ENCODE peak calls at places on chromosome 15, in ten cellular contexts. One of them, this sample, is unnamed.

GRCh38 chr15:87878161-87878560 is 378.4 kb downstream of the NTRK3 start:
- DNase-seq in stimulated activated CD4-positive, alpha-beta T cell treated with anti-CD3 and anti-CD28 coated beads, Interleukin-15, amount 100 ng/mL, for 24 hours: no peak
- DNase-seq in activated naive CD4-positive, alpha-beta T cell: no peak
- DNase-seq in MV-4-11: no peak
- DNase-seq in CD4-positive, alpha-beta T cell: no peak
- DNase-seq in fibroblast of pulmonary artery: no peak
- DNase-seq in EH: peak
- DNase-seq in stimulated activated CD8-positive, alpha-beta memory T cell treated with anti-CD3 and anti-CD28 coated beads, Interleukin-12 subunit alpha, Interleukin-12 subunit beta, amount 100 ng/mL, for 1 hour: no peak
- DNase-seq in substantia nigra: no peak
- DNase-seq in central memory CD4-positive, alpha-beta T cell: no peak
- DNase-seq in this sample: no peak

GRCh38 chr15:40929730-40930429 is 740 bp downstream of the DLL4 start:
- DNase-seq in stimulated activated CD4-positive, alpha-beta T cell treated with anti-CD3 and anti-CD28 coated beads, Interleukin-15, amount 100 ng/mL, for 24 hours: peak
- DNase-seq in activated naive CD4-positive, alpha-beta T cell: no peak
- DNase-seq in MV-4-11: no peak
- DNase-seq in CD4-positive, alpha-beta T cell: no peak
- DNase-seq in fibroblast of pulmonary artery: peak
- DNase-seq in EH: peak
- DNase-seq in stimulated activated CD8-positive, alpha-beta memory T cell treated with anti-CD3 and anti-CD28 coated beads, Interleukin-12 subunit alpha, Interleukin-12 subunit beta, amount 100 ng/mL, for 1 hour: no peak
- DNase-seq in substantia nigra: no peak
- DNase-seq in central memory CD4-positive, alpha-beta T cell: no peak
- DNase-seq in this sample: no peak

GRCh38 chr15:70059476-70060213 is 38.1 kb downstream of the TLE3 start:
- DNase-seq in stimulated activated CD4-positive, alpha-beta T cell treated with anti-CD3 and anti-CD28 coated beads, Interleukin-15, amount 100 ng/mL, for 24 hours: no peak
- DNase-seq in activated naive CD4-positive, alpha-beta T cell: no peak
- DNase-seq in MV-4-11: no peak
- DNase-seq in CD4-positive, alpha-beta T cell: no peak
- DNase-seq in fibroblast of pulmonary artery: no peak
- DNase-seq in EH: no peak
- DNase-seq in stimulated activated CD8-positive, alpha-beta memory T cell treated with anti-CD3 and anti-CD28 coated beads, Interleukin-12 subunit alpha, Interleukin-12 subunit beta, amount 100 ng/mL, for 1 hour: no peak
- DNase-seq in substantia nigra: no peak
- DNase-seq in central memory CD4-positive, alpha-beta T cell: no peak
- DNase-seq in this sample: no peak

GRCh38 chr15:65829150-65829764 is 37.2 kb upstream of the DENND4A start:
- DNase-seq in stimulated activated CD4-positive, alpha-beta T cell treated with anti-CD3 and anti-CD28 coated beads, Interleukin-15, amount 100 ng/mL, for 24 hours: no peak
- DNase-seq in activated naive CD4-positive, alpha-beta T cell: no peak
- DNase-seq in MV-4-11: no peak
- DNase-seq in CD4-positive, alpha-beta T cell: no peak
- DNase-seq in fibroblast of pulmonary artery: peak
- DNase-seq in EH: peak
- DNase-seq in stimulated activated CD8-positive, alpha-beta memory T cell treated with anti-CD3 and anti-CD28 coated beads, Interleukin-12 subunit alpha, Interleukin-12 subunit beta, amount 100 ng/mL, for 1 hour: no peak
- DNase-seq in substantia nigra: no peak
- DNase-seq in central memory CD4-positive, alpha-beta T cell: peak
- DNase-seq in this sample: no peak

GRCh38 chr15:40183636-40184463 is 23.0 kb downstream of the BUB1B start:
- DNase-seq in stimulated activated CD4-positive, alpha-beta T cell treated with anti-CD3 and anti-CD28 coated beads, Interleukin-15, amount 100 ng/mL, for 24 hours: no peak
- DNase-seq in activated naive CD4-positive, alpha-beta T cell: no peak
- DNase-seq in MV-4-11: no peak
- DNase-seq in CD4-positive, alpha-beta T cell: no peak
- DNase-seq in fibroblast of pulmonary artery: no peak
- DNase-seq in EH: no peak
- DNase-seq in stimulated activated CD8-positive, alpha-beta memory T cell treated with anti-CD3 and anti-CD28 coated beads, Interleukin-12 subunit alpha, Interleukin-12 subunit beta, amount 100 ng/mL, for 1 hour: no peak
- DNase-seq in substantia nigra: no peak
- DNase-seq in central memory CD4-positive, alpha-beta T cell: no peak
- DNase-seq in this sample: no peak

GRCh38 chr15:57298204-57298603 is 78.1 kb upstream of the CGNL1 start:
- DNase-seq in stimulated activated CD4-positive, alpha-beta T cell treated with anti-CD3 and anti-CD28 coated beads, Interleukin-15, amount 100 ng/mL, for 24 hours: no peak
- DNase-seq in activated naive CD4-positive, alpha-beta T cell: no peak
- DNase-seq in MV-4-11: peak
- DNase-seq in CD4-positive, alpha-beta T cell: no peak
- DNase-seq in fibroblast of pulmonary artery: no peak
- DNase-seq in EH: peak
- DNase-seq in stimulated activated CD8-positive, alpha-beta memory T cell treated with anti-CD3 and anti-CD28 coated beads, Interleukin-12 subunit alpha, Interleukin-12 subunit beta, amount 100 ng/mL, for 1 hour: no peak
- DNase-seq in substantia nigra: no peak
- DNase-seq in central memory CD4-positive, alpha-beta T cell: no peak
- DNase-seq in this sample: no peak

GRCh38 chr15:36758800-36759199 is 179.4 kb downstream of the CDIN1 start:
- DNase-seq in stimulated activated CD4-positive, alpha-beta T cell treated with anti-CD3 and anti-CD28 coated beads, Interleukin-15, amount 100 ng/mL, for 24 hours: no peak
- DNase-seq in activated naive CD4-positive, alpha-beta T cell: no peak
- DNase-seq in MV-4-11: peak
- DNase-seq in CD4-positive, alpha-beta T cell: no peak
- DNase-seq in fibroblast of pulmonary artery: no peak
- DNase-seq in EH: no peak
- DNase-seq in stimulated activated CD8-positive, alpha-beta memory T cell treated with anti-CD3 and anti-CD28 coated beads, Interleukin-12 subunit alpha, Interleukin-12 subunit beta, amount 100 ng/mL, for 1 hour: no peak
- DNase-seq in substantia nigra: no peak
- DNase-seq in central memory CD4-positive, alpha-beta T cell: no peak
- DNase-seq in this sample: no peak

GRCh38 chr15:31360843-31361763 is 34.5 kb downstream of the KLF13 start:
- DNase-seq in stimulated activated CD4-positive, alpha-beta T cell treated with anti-CD3 and anti-CD28 coated beads, Interleukin-15, amount 100 ng/mL, for 24 hours: peak
- DNase-seq in activated naive CD4-positive, alpha-beta T cell: peak
- DNase-seq in MV-4-11: peak
- DNase-seq in CD4-positive, alpha-beta T cell: peak
- DNase-seq in fibroblast of pulmonary artery: no peak
- DNase-seq in EH: no peak
- DNase-seq in stimulated activated CD8-positive, alpha-beta memory T cell treated with anti-CD3 and anti-CD28 coated beads, Interleukin-12 subunit alpha, Interleukin-12 subunit beta, amount 100 ng/mL, for 1 hour: peak
- DNase-seq in substantia nigra: no peak
- DNase-seq in central memory CD4-positive, alpha-beta T cell: peak
- DNase-seq in this sample: peak

GRCh38 chr15:87045741-87046140 is 966.1 kb downstream of the AGBL1 start:
- DNase-seq in stimulated activated CD4-positive, alpha-beta T cell treated with anti-CD3 and anti-CD28 coated beads, Interleukin-15, amount 100 ng/mL, for 24 hours: no peak
- DNase-seq in activated naive CD4-positive, alpha-beta T cell: no peak
- DNase-seq in MV-4-11: no peak
- DNase-seq in CD4-positive, alpha-beta T cell: no peak
- DNase-seq in fibroblast of pulmonary artery: no peak
- DNase-seq in EH: no peak
- DNase-seq in stimulated activated CD8-positive, alpha-beta memory T cell treated with anti-CD3 and anti-CD28 coated beads, Interleukin-12 subunit alpha, Interleukin-12 subunit beta, amount 100 ng/mL, for 1 hour: no peak
- DNase-seq in substantia nigra: no peak
- DNase-seq in central memory CD4-positive, alpha-beta T cell: no peak
- DNase-seq in this sample: no peak

GRCh38 chr15:41989573-41990242 is 17.4 kb upstream of the EHD4 start:
- DNase-seq in stimulated activated CD4-positive, alpha-beta T cell treated with anti-CD3 and anti-CD28 coated beads, Interleukin-15, amount 100 ng/mL, for 24 hours: peak
- DNase-seq in activated naive CD4-positive, alpha-beta T cell: peak
- DNase-seq in MV-4-11: peak
- DNase-seq in CD4-positive, alpha-beta T cell: peak
- DNase-seq in fibroblast of pulmonary artery: peak
- DNase-seq in EH: peak
- DNase-seq in stimulated activated CD8-positive, alpha-beta memory T cell treated with anti-CD3 and anti-CD28 coated beads, Interleukin-12 subunit alpha, Interleukin-12 subunit beta, amount 100 ng/mL, for 1 hour: peak
- DNase-seq in substantia nigra: peak
- DNase-seq in central memory CD4-positive, alpha-beta T cell: peak
- DNase-seq in this sample: peak

GRCh38 chr15:101614761-101615160 is 37.4 kb downstream of the TM2D3 start:
- DNase-seq in stimulated activated CD4-positive, alpha-beta T cell treated with anti-CD3 and anti-CD28 coated beads, Interleukin-15, amount 100 ng/mL, for 24 hours: no peak
- DNase-seq in activated naive CD4-positive, alpha-beta T cell: no peak
- DNase-seq in MV-4-11: no peak
- DNase-seq in CD4-positive, alpha-beta T cell: no peak
- DNase-seq in fibroblast of pulmonary artery: no peak
- DNase-seq in EH: no peak
- DNase-seq in stimulated activated CD8-positive, alpha-beta memory T cell treated with anti-CD3 and anti-CD28 coated beads, Interleukin-12 subunit alpha, Interleukin-12 subunit beta, amount 100 ng/mL, for 1 hour: no peak
- DNase-seq in substantia nigra: no peak
- DNase-seq in central memory CD4-positive, alpha-beta T cell: no peak
- DNase-seq in this sample: no peak

GRCh38 chr15:34855893-34856292 is 60.5 kb upstream of the ACTC1 start:
- DNase-seq in stimulated activated CD4-positive, alpha-beta T cell treated with anti-CD3 and anti-CD28 coated beads, Interleukin-15, amount 100 ng/mL, for 24 hours: no peak
- DNase-seq in activated naive CD4-positive, alpha-beta T cell: no peak
- DNase-seq in MV-4-11: no peak
- DNase-seq in CD4-positive, alpha-beta T cell: no peak
- DNase-seq in fibroblast of pulmonary artery: peak
- DNase-seq in EH: peak
- DNase-seq in stimulated activated CD8-positive, alpha-beta memory T cell treated with anti-CD3 and anti-CD28 coated beads, Interleukin-12 subunit alpha, Interleukin-12 subunit beta, amount 100 ng/mL, for 1 hour: no peak
- DNase-seq in substantia nigra: no peak
- DNase-seq in central memory CD4-positive, alpha-beta T cell: no peak
- DNase-seq in this sample: no peak

GRCh38 chr15:89075121-89075640 is 13.1 kb upstream of the ABHD2 start:
- DNase-seq in stimulated activated CD4-positive, alpha-beta T cell treated with anti-CD3 and anti-CD28 coated beads, Interleukin-15, amount 100 ng/mL, for 24 hours: no peak
- DNase-seq in activated naive CD4-positive, alpha-beta T cell: no peak
- DNase-seq in MV-4-11: no peak
- DNase-seq in CD4-positive, alpha-beta T cell: no peak
- DNase-seq in fibroblast of pulmonary artery: no peak
- DNase-seq in EH: no peak
- DNase-seq in stimulated activated CD8-positive, alpha-beta memory T cell treated with anti-CD3 and anti-CD28 coated beads, Interleukin-12 subunit alpha, Interleukin-12 subunit beta, amount 100 ng/mL, for 1 hour: no peak
- DNase-seq in substantia nigra: no peak
- DNase-seq in central memory CD4-positive, alpha-beta T cell: no peak
- DNase-seq in this sample: no peak

GRCh38 chr15:31843426-31844055 is 186.8 kb upstream of the CHRNA7 start:
- DNase-seq in stimulated activated CD4-positive, alpha-beta T cell treated with anti-CD3 and anti-CD28 coated beads, Interleukin-15, amount 100 ng/mL, for 24 hours: no peak
- DNase-seq in activated naive CD4-positive, alpha-beta T cell: no peak
- DNase-seq in MV-4-11: no peak
- DNase-seq in CD4-positive, alpha-beta T cell: no peak
- DNase-seq in fibroblast of pulmonary artery: no peak
- DNase-seq in EH: no peak
- DNase-seq in stimulated activated CD8-positive, alpha-beta memory T cell treated with anti-CD3 and anti-CD28 coated beads, Interleukin-12 subunit alpha, Interleukin-12 subunit beta, amount 100 ng/mL, for 1 hour: no peak
- DNase-seq in substantia nigra: peak
- DNase-seq in central memory CD4-positive, alpha-beta T cell: no peak
- DNase-seq in this sample: no peak

GRCh38 chr15:72078887-72079286 is 39.1 kb downstream of the MYO9A start:
- DNase-seq in stimulated activated CD4-positive, alpha-beta T cell treated with anti-CD3 and anti-CD28 coated beads, Interleukin-15, amount 100 ng/mL, for 24 hours: no peak
- DNase-seq in activated naive CD4-positive, alpha-beta T cell: no peak
- DNase-seq in MV-4-11: peak
- DNase-seq in CD4-positive, alpha-beta T cell: no peak
- DNase-seq in fibroblast of pulmonary artery: no peak
- DNase-seq in EH: no peak
- DNase-seq in stimulated activated CD8-positive, alpha-beta memory T cell treated with anti-CD3 and anti-CD28 coated beads, Interleukin-12 subunit alpha, Interleukin-12 subunit beta, amount 100 ng/mL, for 1 hour: no peak
- DNase-seq in substantia nigra: no peak
- DNase-seq in central memory CD4-positive, alpha-beta T cell: no peak
- DNase-seq in this sample: no peak

GRCh38 chr15:73957785-73958184 is 31.5 kb downstream of the LOXL1 start:
- DNase-seq in stimulated activated CD4-positive, alpha-beta T cell treated with anti-CD3 and anti-CD28 coated beads, Interleukin-15, amount 100 ng/mL, for 24 hours: no peak
- DNase-seq in activated naive CD4-positive, alpha-beta T cell: no peak
- DNase-seq in MV-4-11: no peak
- DNase-seq in CD4-positive, alpha-beta T cell: no peak
- DNase-seq in fibroblast of pulmonary artery: no peak
- DNase-seq in EH: no peak
- DNase-seq in stimulated activated CD8-positive, alpha-beta memory T cell treated with anti-CD3 and anti-CD28 coated beads, Interleukin-12 subunit alpha, Interleukin-12 subunit beta, amount 100 ng/mL, for 1 hour: no peak
- DNase-seq in substantia nigra: no peak
- DNase-seq in central memory CD4-positive, alpha-beta T cell: no peak
- DNase-seq in this sample: no peak

GRCh38 chr15:70252056-70252935 is 154.6 kb upstream of the TLE3 start:
- DNase-seq in stimulated activated CD4-positive, alpha-beta T cell treated with anti-CD3 and anti-CD28 coated beads, Interleukin-15, amount 100 ng/mL, for 24 hours: no peak
- DNase-seq in activated naive CD4-positive, alpha-beta T cell: no peak
- DNase-seq in MV-4-11: no peak
- DNase-seq in CD4-positive, alpha-beta T cell: no peak
- DNase-seq in fibroblast of pulmonary artery: no peak
- DNase-seq in EH: no peak
- DNase-seq in stimulated activated CD8-positive, alpha-beta memory T cell treated with anti-CD3 and anti-CD28 coated beads, Interleukin-12 subunit alpha, Interleukin-12 subunit beta, amount 100 ng/mL, for 1 hour: no peak
- DNase-seq in substantia nigra: no peak
- DNase-seq in central memory CD4-positive, alpha-beta T cell: no peak
- DNase-seq in this sample: no peak

GRCh38 chr15:90178468-90179435 is 22.4 kb upstream of the SEMA4B start:
- DNase-seq in stimulated activated CD4-positive, alpha-beta T cell treated with anti-CD3 and anti-CD28 coated beads, Interleukin-15, amount 100 ng/mL, for 24 hours: no peak
- DNase-seq in activated naive CD4-positive, alpha-beta T cell: no peak
- DNase-seq in MV-4-11: peak
- DNase-seq in CD4-positive, alpha-beta T cell: no peak
- DNase-seq in fibroblast of pulmonary artery: no peak
- DNase-seq in EH: no peak
- DNase-seq in stimulated activated CD8-positive, alpha-beta memory T cell treated with anti-CD3 and anti-CD28 coated beads, Interleukin-12 subunit alpha, Interleukin-12 subunit beta, amount 100 ng/mL, for 1 hour: no peak
- DNase-seq in substantia nigra: no peak
- DNase-seq in central memory CD4-positive, alpha-beta T cell: no peak
- DNase-seq in this sample: no peak

GRCh38 chr15:91857772-91858171 is 4.3 kb downstream of the SLCO3A1 start:
- DNase-seq in stimulated activated CD4-positive, alpha-beta T cell treated with anti-CD3 and anti-CD28 coated beads, Interleukin-15, amount 100 ng/mL, for 24 hours: peak
- DNase-seq in activated naive CD4-positive, alpha-beta T cell: no peak
- DNase-seq in MV-4-11: peak
- DNase-seq in CD4-positive, alpha-beta T cell: no peak
- DNase-seq in fibroblast of pulmonary artery: no peak
- DNase-seq in EH: no peak
- DNase-seq in stimulated activated CD8-positive, alpha-beta memory T cell treated with anti-CD3 and anti-CD28 coated beads, Interleukin-12 subunit alpha, Interleukin-12 subunit beta, amount 100 ng/mL, for 1 hour: no peak
- DNase-seq in substantia nigra: no peak
- DNase-seq in central memory CD4-positive, alpha-beta T cell: peak
- DNase-seq in this sample: no peak

GRCh38 chr15:87851497-87851896 is 405.0 kb downstream of the NTRK3 start:
- DNase-seq in stimulated activated CD4-positive, alpha-beta T cell treated with anti-CD3 and anti-CD28 coated beads, Interleukin-15, amount 100 ng/mL, for 24 hours: no peak
- DNase-seq in activated naive CD4-positive, alpha-beta T cell: no peak
- DNase-seq in MV-4-11: no peak
- DNase-seq in CD4-positive, alpha-beta T cell: no peak
- DNase-seq in fibroblast of pulmonary artery: no peak
- DNase-seq in EH: no peak
- DNase-seq in stimulated activated CD8-positive, alpha-beta memory T cell treated with anti-CD3 and anti-CD28 coated beads, Interleukin-12 subunit alpha, Interleukin-12 subunit beta, amount 100 ng/mL, for 1 hour: no peak
- DNase-seq in substantia nigra: no peak
- DNase-seq in central memory CD4-positive, alpha-beta T cell: no peak
- DNase-seq in this sample: no peak

GRCh38 chr15:29854413-29854812 is 32.1 kb upstream of the TJP1 start:
- DNase-seq in stimulated activated CD4-positive, alpha-beta T cell treated with anti-CD3 and anti-CD28 coated beads, Interleukin-15, amount 100 ng/mL, for 24 hours: no peak
- DNase-seq in activated naive CD4-positive, alpha-beta T cell: no peak
- DNase-seq in MV-4-11: no peak
- DNase-seq in CD4-positive, alpha-beta T cell: no peak
- DNase-seq in fibroblast of pulmonary artery: no peak
- DNase-seq in EH: peak
- DNase-seq in stimulated activated CD8-positive, alpha-beta memory T cell treated with anti-CD3 and anti-CD28 coated beads, Interleukin-12 subunit alpha, Interleukin-12 subunit beta, amount 100 ng/mL, for 1 hour: no peak
- DNase-seq in substantia nigra: no peak
- DNase-seq in central memory CD4-positive, alpha-beta T cell: no peak
- DNase-seq in this sample: no peak

GRCh38 chr15:25055356-25056068 is 100.7 kb downstream of the SNRPN start:
- DNase-seq in stimulated activated CD4-positive, alpha-beta T cell treated with anti-CD3 and anti-CD28 coated beads, Interleukin-15, amount 100 ng/mL, for 24 hours: no peak
- DNase-seq in activated naive CD4-positive, alpha-beta T cell: no peak
- DNase-seq in MV-4-11: no peak
- DNase-seq in CD4-positive, alpha-beta T cell: no peak
- DNase-seq in fibroblast of pulmonary artery: no peak
- DNase-seq in EH: no peak
- DNase-seq in stimulated activated CD8-positive, alpha-beta memory T cell treated with anti-CD3 and anti-CD28 coated beads, Interleukin-12 subunit alpha, Interleukin-12 subunit beta, amount 100 ng/mL, for 1 hour: no peak
- DNase-seq in substantia nigra: no peak
- DNase-seq in central memory CD4-positive, alpha-beta T cell: no peak
- DNase-seq in this sample: no peak

GRCh38 chr15:78063966-78064365 is 13.5 kb downstream of the TBC1D2B start:
- DNase-seq in stimulated activated CD4-positive, alpha-beta T cell treated with anti-CD3 and anti-CD28 coated beads, Interleukin-15, amount 100 ng/mL, for 24 hours: no peak
- DNase-seq in activated naive CD4-positive, alpha-beta T cell: no peak
- DNase-seq in MV-4-11: no peak
- DNase-seq in CD4-positive, alpha-beta T cell: no peak
- DNase-seq in fibroblast of pulmonary artery: peak
- DNase-seq in EH: no peak
- DNase-seq in stimulated activated CD8-positive, alpha-beta memory T cell treated with anti-CD3 and anti-CD28 coated beads, Interleukin-12 subunit alpha, Interleukin-12 subunit beta, amount 100 ng/mL, for 1 hour: no peak
- DNase-seq in substantia nigra: no peak
- DNase-seq in central memory CD4-positive, alpha-beta T cell: no peak
- DNase-seq in this sample: no peak

GRCh38 chr15:67083135-67083766 is 17.8 kb downstream of the SMAD3 start:
- DNase-seq in stimulated activated CD4-positive, alpha-beta T cell treated with anti-CD3 and anti-CD28 coated beads, Interleukin-15, amount 100 ng/mL, for 24 hours: no peak
- DNase-seq in activated naive CD4-positive, alpha-beta T cell: no peak
- DNase-seq in MV-4-11: peak
- DNase-seq in CD4-positive, alpha-beta T cell: no peak
- DNase-seq in fibroblast of pulmonary artery: no peak
- DNase-seq in EH: no peak
- DNase-seq in stimulated activated CD8-positive, alpha-beta memory T cell treated with anti-CD3 and anti-CD28 coated beads, Interleukin-12 subunit alpha, Interleukin-12 subunit beta, amount 100 ng/mL, for 1 hour: no peak
- DNase-seq in substantia nigra: no peak
- DNase-seq in central memory CD4-positive, alpha-beta T cell: peak
- DNase-seq in this sample: no peak

GRCh38 chr15:57605491-57605890 is 13.8 kb downstream of the MYZAP start:
- DNase-seq in stimulated activated CD4-positive, alpha-beta T cell treated with anti-CD3 and anti-CD28 coated beads, Interleukin-15, amount 100 ng/mL, for 24 hours: no peak
- DNase-seq in activated naive CD4-positive, alpha-beta T cell: no peak
- DNase-seq in MV-4-11: no peak
- DNase-seq in CD4-positive, alpha-beta T cell: no peak
- DNase-seq in fibroblast of pulmonary artery: no peak
- DNase-seq in EH: no peak
- DNase-seq in stimulated activated CD8-positive, alpha-beta memory T cell treated with anti-CD3 and anti-CD28 coated beads, Interleukin-12 subunit alpha, Interleukin-12 subunit beta, amount 100 ng/mL, for 1 hour: no peak
- DNase-seq in substantia nigra: no peak
- DNase-seq in central memory CD4-positive, alpha-beta T cell: no peak
- DNase-seq in this sample: no peak

GRCh38 chr15:53586815-53587214 is 172.6 kb downstream of the WDR72 start:
- DNase-seq in stimulated activated CD4-positive, alpha-beta T cell treated with anti-CD3 and anti-CD28 coated beads, Interleukin-15, amount 100 ng/mL, for 24 hours: peak
- DNase-seq in activated naive CD4-positive, alpha-beta T cell: no peak
- DNase-seq in MV-4-11: peak
- DNase-seq in CD4-positive, alpha-beta T cell: no peak
- DNase-seq in fibroblast of pulmonary artery: peak
- DNase-seq in EH: no peak
- DNase-seq in stimulated activated CD8-positive, alpha-beta memory T cell treated with anti-CD3 and anti-CD28 coated beads, Interleukin-12 subunit alpha, Interleukin-12 subunit beta, amount 100 ng/mL, for 1 hour: no peak
- DNase-seq in substantia nigra: no peak
- DNase-seq in central memory CD4-positive, alpha-beta T cell: no peak
- DNase-seq in this sample: peak

GRCh38 chr15:57565326-57565725 is 26.4 kb upstream of the MYZAP start:
- DNase-seq in stimulated activated CD4-positive, alpha-beta T cell treated with anti-CD3 and anti-CD28 coated beads, Interleukin-15, amount 100 ng/mL, for 24 hours: peak
- DNase-seq in activated naive CD4-positive, alpha-beta T cell: no peak
- DNase-seq in MV-4-11: no peak
- DNase-seq in CD4-positive, alpha-beta T cell: peak
- DNase-seq in fibroblast of pulmonary artery: peak
- DNase-seq in EH: no peak
- DNase-seq in stimulated activated CD8-positive, alpha-beta memory T cell treated with anti-CD3 and anti-CD28 coated beads, Interleukin-12 subunit alpha, Interleukin-12 subunit beta, amount 100 ng/mL, for 1 hour: no peak
- DNase-seq in substantia nigra: no peak
- DNase-seq in central memory CD4-positive, alpha-beta T cell: peak
- DNase-seq in this sample: no peak

GRCh38 chr15:20357139-20358065 is 184.2 kb downstream of the GOLGA6L6 start:
- DNase-seq in stimulated activated CD4-positive, alpha-beta T cell treated with anti-CD3 and anti-CD28 coated beads, Interleukin-15, amount 100 ng/mL, for 24 hours: no peak
- DNase-seq in activated naive CD4-positive, alpha-beta T cell: no peak
- DNase-seq in MV-4-11: no peak
- DNase-seq in CD4-positive, alpha-beta T cell: no peak
- DNase-seq in fibroblast of pulmonary artery: no peak
- DNase-seq in EH: no peak
- DNase-seq in stimulated activated CD8-positive, alpha-beta memory T cell treated with anti-CD3 and anti-CD28 coated beads, Interleukin-12 subunit alpha, Interleukin-12 subunit beta, amount 100 ng/mL, for 1 hour: no peak
- DNase-seq in substantia nigra: no peak
- DNase-seq in central memory CD4-positive, alpha-beta T cell: no peak
- DNase-seq in this sample: no peak